ENCODE peak calls at places on chromosome 11, in eight cellular contexts. One of them, this sample, is unnamed.

GRCh38 chr11:119148855-119149370 is at the start of gene ABCG4:
- DNase-seq in stomach: peak
- DNase-seq in activated gamma-delta T cell treated with anti-CD3 and anti-CD28 coated beads, Interleukin-2, amount 50 U/mL, for 16 hours: no peak
- DNase-seq in activated CD4-positive, alpha-beta T cell treated with anti-CD3 and anti-CD28 coated beads, Interleukin-2, amount 50 U/mL, for 1 hour: peak
- DNase-seq in EL: peak
- DNase-seq in CD8-positive, alpha-beta memory T cell: no peak
- DNase-seq in left cardiac atrium: peak
- DNase-seq in activated CD4-positive, CD25-positive, alpha-beta regulatory T cell treated with anti-CD3 and anti-CD28 coated beads, Interleukin-2, amount 50 U/mL, for 72 hours: no peak
- DNase-seq in this sample: peak

GRCh38 chr11:120991830-120992686 is 31.8 kb upstream of the TBCEL start:
- DNase-seq in stomach: no peak
- DNase-seq in activated gamma-delta T cell treated with anti-CD3 and anti-CD28 coated beads, Interleukin-2, amount 50 U/mL, for 16 hours: no peak
- DNase-seq in activated CD4-positive, alpha-beta T cell treated with anti-CD3 and anti-CD28 coated beads, Interleukin-2, amount 50 U/mL, for 1 hour: no peak
- DNase-seq in EL: no peak
- DNase-seq in CD8-positive, alpha-beta memory T cell: no peak
- DNase-seq in left cardiac atrium: no peak
- DNase-seq in activated CD4-positive, CD25-positive, alpha-beta regulatory T cell treated with anti-CD3 and anti-CD28 coated beads, Interleukin-2, amount 50 U/mL, for 72 hours: no peak
- DNase-seq in this sample: no peak

GRCh38 chr11:47359162-47359561 is 6.7 kb upstream of the MYBPC3 start:
- DNase-seq in stomach: no peak
- DNase-seq in activated gamma-delta T cell treated with anti-CD3 and anti-CD28 coated beads, Interleukin-2, amount 50 U/mL, for 16 hours: no peak
- DNase-seq in activated CD4-positive, alpha-beta T cell treated with anti-CD3 and anti-CD28 coated beads, Interleukin-2, amount 50 U/mL, for 1 hour: no peak
- DNase-seq in EL: no peak
- DNase-seq in CD8-positive, alpha-beta memory T cell: no peak
- DNase-seq in left cardiac atrium: no peak
- DNase-seq in activated CD4-positive, CD25-positive, alpha-beta regulatory T cell treated with anti-CD3 and anti-CD28 coated beads, Interleukin-2, amount 50 U/mL, for 72 hours: no peak
- DNase-seq in this sample: no peak

GRCh38 chr11:46238078-46238966 is 39.1 kb upstream of the CREB3L1 start:
- DNase-seq in stomach: peak
- DNase-seq in activated gamma-delta T cell treated with anti-CD3 and anti-CD28 coated beads, Interleukin-2, amount 50 U/mL, for 16 hours: peak
- DNase-seq in activated CD4-positive, alpha-beta T cell treated with anti-CD3 and anti-CD28 coated beads, Interleukin-2, amount 50 U/mL, for 1 hour: peak
- DNase-seq in EL: peak
- DNase-seq in CD8-positive, alpha-beta memory T cell: peak
- DNase-seq in left cardiac atrium: peak
- DNase-seq in activated CD4-positive, CD25-positive, alpha-beta regulatory T cell treated with anti-CD3 and anti-CD28 coated beads, Interleukin-2, amount 50 U/mL, for 72 hours: peak
- DNase-seq in this sample: peak

GRCh38 chr11:4523666-4524065 is 21.3 kb upstream of the OR52M1 start:
- DNase-seq in stomach: no peak
- DNase-seq in activated gamma-delta T cell treated with anti-CD3 and anti-CD28 coated beads, Interleukin-2, amount 50 U/mL, for 16 hours: no peak
- DNase-seq in activated CD4-positive, alpha-beta T cell treated with anti-CD3 and anti-CD28 coated beads, Interleukin-2, amount 50 U/mL, for 1 hour: no peak
- DNase-seq in EL: no peak
- DNase-seq in CD8-positive, alpha-beta memory T cell: no peak
- DNase-seq in left cardiac atrium: no peak
- DNase-seq in activated CD4-positive, CD25-positive, alpha-beta regulatory T cell treated with anti-CD3 and anti-CD28 coated beads, Interleukin-2, amount 50 U/mL, for 72 hours: no peak
- DNase-seq in this sample: no peak

GRCh38 chr11:33716236-33716635 is 15.6 kb upstream of the C11orf91 start:
- DNase-seq in stomach: no peak
- DNase-seq in activated gamma-delta T cell treated with anti-CD3 and anti-CD28 coated beads, Interleukin-2, amount 50 U/mL, for 16 hours: no peak
- DNase-seq in activated CD4-positive, alpha-beta T cell treated with anti-CD3 and anti-CD28 coated beads, Interleukin-2, amount 50 U/mL, for 1 hour: no peak
- DNase-seq in EL: peak
- DNase-seq in CD8-positive, alpha-beta memory T cell: no peak
- DNase-seq in left cardiac atrium: no peak
- DNase-seq in activated CD4-positive, CD25-positive, alpha-beta regulatory T cell treated with anti-CD3 and anti-CD28 coated beads, Interleukin-2, amount 50 U/mL, for 72 hours: no peak
- DNase-seq in this sample: no peak

GRCh38 chr11:62388999-62389398 is 29.8 kb upstream of the SCGB1A1 start:
- DNase-seq in stomach: no peak
- DNase-seq in activated gamma-delta T cell treated with anti-CD3 and anti-CD28 coated beads, Interleukin-2, amount 50 U/mL, for 16 hours: no peak
- DNase-seq in activated CD4-positive, alpha-beta T cell treated with anti-CD3 and anti-CD28 coated beads, Interleukin-2, amount 50 U/mL, for 1 hour: no peak
- DNase-seq in EL: no peak
- DNase-seq in CD8-positive, alpha-beta memory T cell: no peak
- DNase-seq in left cardiac atrium: no peak
- DNase-seq in activated CD4-positive, CD25-positive, alpha-beta regulatory T cell treated with anti-CD3 and anti-CD28 coated beads, Interleukin-2, amount 50 U/mL, for 72 hours: no peak
- DNase-seq in this sample: no peak

GRCh38 chr11:6353367-6353987 is 33.2 kb upstream of the CAVIN3 start:
- DNase-seq in stomach: peak
- DNase-seq in activated gamma-delta T cell treated with anti-CD3 and anti-CD28 coated beads, Interleukin-2, amount 50 U/mL, for 16 hours: peak
- DNase-seq in activated CD4-positive, alpha-beta T cell treated with anti-CD3 and anti-CD28 coated beads, Interleukin-2, amount 50 U/mL, for 1 hour: peak
- DNase-seq in EL: peak
- DNase-seq in CD8-positive, alpha-beta memory T cell: peak
- DNase-seq in left cardiac atrium: peak
- DNase-seq in activated CD4-positive, CD25-positive, alpha-beta regulatory T cell treated with anti-CD3 and anti-CD28 coated beads, Interleukin-2, amount 50 U/mL, for 72 hours: peak
- DNase-seq in this sample: peak

GRCh38 chr11:12079726-12080556 is 30.4 kb upstream of the MICAL2 start:
- DNase-seq in stomach: peak
- DNase-seq in activated gamma-delta T cell treated with anti-CD3 and anti-CD28 coated beads, Interleukin-2, amount 50 U/mL, for 16 hours: no peak
- DNase-seq in activated CD4-positive, alpha-beta T cell treated with anti-CD3 and anti-CD28 coated beads, Interleukin-2, amount 50 U/mL, for 1 hour: no peak
- DNase-seq in EL: peak
- DNase-seq in CD8-positive, alpha-beta memory T cell: no peak
- DNase-seq in left cardiac atrium: peak
- DNase-seq in activated CD4-positive, CD25-positive, alpha-beta regulatory T cell treated with anti-CD3 and anti-CD28 coated beads, Interleukin-2, amount 50 U/mL, for 72 hours: no peak
- DNase-seq in this sample: no peak

GRCh38 chr11:71545405-71545966 is 2.7 kb upstream of the KRTAP5-9 start:
- DNase-seq in stomach: no peak
- DNase-seq in activated gamma-delta T cell treated with anti-CD3 and anti-CD28 coated beads, Interleukin-2, amount 50 U/mL, for 16 hours: no peak
- DNase-seq in activated CD4-positive, alpha-beta T cell treated with anti-CD3 and anti-CD28 coated beads, Interleukin-2, amount 50 U/mL, for 1 hour: no peak
- DNase-seq in EL: no peak
- DNase-seq in CD8-positive, alpha-beta memory T cell: no peak
- DNase-seq in left cardiac atrium: no peak
- DNase-seq in activated CD4-positive, CD25-positive, alpha-beta regulatory T cell treated with anti-CD3 and anti-CD28 coated beads, Interleukin-2, amount 50 U/mL, for 72 hours: no peak
- DNase-seq in this sample: no peak

GRCh38 chr11:79939111-79939510 is 498.3 kb upstream of the TENM4 start:
- DNase-seq in stomach: no peak
- DNase-seq in activated gamma-delta T cell treated with anti-CD3 and anti-CD28 coated beads, Interleukin-2, amount 50 U/mL, for 16 hours: no peak
- DNase-seq in activated CD4-positive, alpha-beta T cell treated with anti-CD3 and anti-CD28 coated beads, Interleukin-2, amount 50 U/mL, for 1 hour: no peak
- DNase-seq in EL: no peak
- DNase-seq in CD8-positive, alpha-beta memory T cell: no peak
- DNase-seq in left cardiac atrium: no peak
- DNase-seq in activated CD4-positive, CD25-positive, alpha-beta regulatory T cell treated with anti-CD3 and anti-CD28 coated beads, Interleukin-2, amount 50 U/mL, for 72 hours: no peak
- DNase-seq in this sample: no peak

GRCh38 chr11:117743121-117743815 is 53.7 kb downstream of the DSCAML1 start:
- DNase-seq in stomach: no peak
- DNase-seq in activated gamma-delta T cell treated with anti-CD3 and anti-CD28 coated beads, Interleukin-2, amount 50 U/mL, for 16 hours: no peak
- DNase-seq in activated CD4-positive, alpha-beta T cell treated with anti-CD3 and anti-CD28 coated beads, Interleukin-2, amount 50 U/mL, for 1 hour: no peak
- DNase-seq in EL: no peak
- DNase-seq in CD8-positive, alpha-beta memory T cell: no peak
- DNase-seq in left cardiac atrium: no peak
- DNase-seq in activated CD4-positive, CD25-positive, alpha-beta regulatory T cell treated with anti-CD3 and anti-CD28 coated beads, Interleukin-2, amount 50 U/mL, for 72 hours: no peak
- DNase-seq in this sample: no peak

GRCh38 chr11:123202155-123202714 is 7.2 kb upstream of the CLMP start:
- DNase-seq in stomach: no peak
- DNase-seq in activated gamma-delta T cell treated with anti-CD3 and anti-CD28 coated beads, Interleukin-2, amount 50 U/mL, for 16 hours: no peak
- DNase-seq in activated CD4-positive, alpha-beta T cell treated with anti-CD3 and anti-CD28 coated beads, Interleukin-2, amount 50 U/mL, for 1 hour: no peak
- DNase-seq in EL: no peak
- DNase-seq in CD8-positive, alpha-beta memory T cell: no peak
- DNase-seq in left cardiac atrium: peak
- DNase-seq in activated CD4-positive, CD25-positive, alpha-beta regulatory T cell treated with anti-CD3 and anti-CD28 coated beads, Interleukin-2, amount 50 U/mL, for 72 hours: no peak
- DNase-seq in this sample: no peak

GRCh38 chr11:43852057-43852636 is 28.5 kb upstream of the ALKBH3 start:
- DNase-seq in stomach: peak
- DNase-seq in activated gamma-delta T cell treated with anti-CD3 and anti-CD28 coated beads, Interleukin-2, amount 50 U/mL, for 16 hours: peak
- DNase-seq in activated CD4-positive, alpha-beta T cell treated with anti-CD3 and anti-CD28 coated beads, Interleukin-2, amount 50 U/mL, for 1 hour: peak
- DNase-seq in EL: peak
- DNase-seq in CD8-positive, alpha-beta memory T cell: peak
- DNase-seq in left cardiac atrium: peak
- DNase-seq in activated CD4-positive, CD25-positive, alpha-beta regulatory T cell treated with anti-CD3 and anti-CD28 coated beads, Interleukin-2, amount 50 U/mL, for 72 hours: peak
- DNase-seq in this sample: peak

GRCh38 chr11:7437706-7438105 is 47.6 kb upstream of the OLFML1 start:
- DNase-seq in stomach: no peak
- DNase-seq in activated gamma-delta T cell treated with anti-CD3 and anti-CD28 coated beads, Interleukin-2, amount 50 U/mL, for 16 hours: no peak
- DNase-seq in activated CD4-positive, alpha-beta T cell treated with anti-CD3 and anti-CD28 coated beads, Interleukin-2, amount 50 U/mL, for 1 hour: no peak
- DNase-seq in EL: peak
- DNase-seq in CD8-positive, alpha-beta memory T cell: no peak
- DNase-seq in left cardiac atrium: no peak
- DNase-seq in activated CD4-positive, CD25-positive, alpha-beta regulatory T cell treated with anti-CD3 and anti-CD28 coated beads, Interleukin-2, amount 50 U/mL, for 72 hours: no peak
- DNase-seq in this sample: no peak

GRCh38 chr11:115497303-115497702 is 6.9 kb downstream of the CADM1 start:
- DNase-seq in stomach: no peak
- DNase-seq in activated gamma-delta T cell treated with anti-CD3 and anti-CD28 coated beads, Interleukin-2, amount 50 U/mL, for 16 hours: no peak
- DNase-seq in activated CD4-positive, alpha-beta T cell treated with anti-CD3 and anti-CD28 coated beads, Interleukin-2, amount 50 U/mL, for 1 hour: no peak
- DNase-seq in EL: no peak
- DNase-seq in CD8-positive, alpha-beta memory T cell: no peak
- DNase-seq in left cardiac atrium: no peak
- DNase-seq in activated CD4-positive, CD25-positive, alpha-beta regulatory T cell treated with anti-CD3 and anti-CD28 coated beads, Interleukin-2, amount 50 U/mL, for 72 hours: no peak
- DNase-seq in this sample: no peak

GRCh38 chr11:75174781-75175370 is 24.0 kb downstream of the SLCO2B1 start:
- DNase-seq in stomach: no peak
- DNase-seq in activated gamma-delta T cell treated with anti-CD3 and anti-CD28 coated beads, Interleukin-2, amount 50 U/mL, for 16 hours: no peak
- DNase-seq in activated CD4-positive, alpha-beta T cell treated with anti-CD3 and anti-CD28 coated beads, Interleukin-2, amount 50 U/mL, for 1 hour: no peak
- DNase-seq in EL: peak
- DNase-seq in CD8-positive, alpha-beta memory T cell: no peak
- DNase-seq in left cardiac atrium: peak
- DNase-seq in activated CD4-positive, CD25-positive, alpha-beta regulatory T cell treated with anti-CD3 and anti-CD28 coated beads, Interleukin-2, amount 50 U/mL, for 72 hours: no peak
- DNase-seq in this sample: no peak

GRCh38 chr11:60363542-60364525 is 14.5 kb upstream of the MS4A7 start:
- DNase-seq in stomach: peak
- DNase-seq in activated gamma-delta T cell treated with anti-CD3 and anti-CD28 coated beads, Interleukin-2, amount 50 U/mL, for 16 hours: peak
- DNase-seq in activated CD4-positive, alpha-beta T cell treated with anti-CD3 and anti-CD28 coated beads, Interleukin-2, amount 50 U/mL, for 1 hour: peak
- DNase-seq in EL: peak
- DNase-seq in CD8-positive, alpha-beta memory T cell: peak
- DNase-seq in left cardiac atrium: no peak
- DNase-seq in activated CD4-positive, CD25-positive, alpha-beta regulatory T cell treated with anti-CD3 and anti-CD28 coated beads, Interleukin-2, amount 50 U/mL, for 72 hours: peak
- DNase-seq in this sample: peak

GRCh38 chr11:78941226-78941851 is 366.7 kb upstream of the NARS2 start:
- DNase-seq in stomach: no peak
- DNase-seq in activated gamma-delta T cell treated with anti-CD3 and anti-CD28 coated beads, Interleukin-2, amount 50 U/mL, for 16 hours: no peak
- DNase-seq in activated CD4-positive, alpha-beta T cell treated with anti-CD3 and anti-CD28 coated beads, Interleukin-2, amount 50 U/mL, for 1 hour: no peak
- DNase-seq in EL: no peak
- DNase-seq in CD8-positive, alpha-beta memory T cell: no peak
- DNase-seq in left cardiac atrium: no peak
- DNase-seq in activated CD4-positive, CD25-positive, alpha-beta regulatory T cell treated with anti-CD3 and anti-CD28 coated beads, Interleukin-2, amount 50 U/mL, for 72 hours: no peak
- DNase-seq in this sample: no peak

GRCh38 chr11:112785717-112786116 is 175.5 kb upstream of the NCAM1 start:
- DNase-seq in stomach: no peak
- DNase-seq in activated gamma-delta T cell treated with anti-CD3 and anti-CD28 coated beads, Interleukin-2, amount 50 U/mL, for 16 hours: no peak
- DNase-seq in activated CD4-positive, alpha-beta T cell treated with anti-CD3 and anti-CD28 coated beads, Interleukin-2, amount 50 U/mL, for 1 hour: no peak
- DNase-seq in EL: peak
- DNase-seq in CD8-positive, alpha-beta memory T cell: no peak
- DNase-seq in left cardiac atrium: no peak
- DNase-seq in activated CD4-positive, CD25-positive, alpha-beta regulatory T cell treated with anti-CD3 and anti-CD28 coated beads, Interleukin-2, amount 50 U/mL, for 72 hours: no peak
- DNase-seq in this sample: no peak

GRCh38 chr11:36492724-36493304 is 17.3 kb downstream of the TRAF6 start:
- DNase-seq in stomach: no peak
- DNase-seq in activated gamma-delta T cell treated with anti-CD3 and anti-CD28 coated beads, Interleukin-2, amount 50 U/mL, for 16 hours: peak
- DNase-seq in activated CD4-positive, alpha-beta T cell treated with anti-CD3 and anti-CD28 coated beads, Interleukin-2, amount 50 U/mL, for 1 hour: no peak
- DNase-seq in EL: peak
- DNase-seq in CD8-positive, alpha-beta memory T cell: peak
- DNase-seq in left cardiac atrium: no peak
- DNase-seq in activated CD4-positive, CD25-positive, alpha-beta regulatory T cell treated with anti-CD3 and anti-CD28 coated beads, Interleukin-2, amount 50 U/mL, for 72 hours: no peak
- DNase-seq in this sample: peak

GRCh38 chr11:121298770-121299169 is 6.2 kb downstream of the SC5D start:
- DNase-seq in stomach: no peak
- DNase-seq in activated gamma-delta T cell treated with anti-CD3 and anti-CD28 coated beads, Interleukin-2, amount 50 U/mL, for 16 hours: no peak
- DNase-seq in activated CD4-positive, alpha-beta T cell treated with anti-CD3 and anti-CD28 coated beads, Interleukin-2, amount 50 U/mL, for 1 hour: no peak
- DNase-seq in EL: no peak
- DNase-seq in CD8-positive, alpha-beta memory T cell: no peak
- DNase-seq in left cardiac atrium: no peak
- DNase-seq in activated CD4-positive, CD25-positive, alpha-beta regulatory T cell treated with anti-CD3 and anti-CD28 coated beads, Interleukin-2, amount 50 U/mL, for 72 hours: no peak
- DNase-seq in this sample: no peak

GRCh38 chr11:34356576-34356917 is 1.3 kb downstream of the ABTB2 start:
- DNase-seq in stomach: no peak
- DNase-seq in activated gamma-delta T cell treated with anti-CD3 and anti-CD28 coated beads, Interleukin-2, amount 50 U/mL, for 16 hours: no peak
- DNase-seq in activated CD4-positive, alpha-beta T cell treated with anti-CD3 and anti-CD28 coated beads, Interleukin-2, amount 50 U/mL, for 1 hour: no peak
- DNase-seq in EL: peak
- DNase-seq in CD8-positive, alpha-beta memory T cell: no peak
- DNase-seq in left cardiac atrium: no peak
- DNase-seq in activated CD4-positive, CD25-positive, alpha-beta regulatory T cell treated with anti-CD3 and anti-CD28 coated beads, Interleukin-2, amount 50 U/mL, for 72 hours: no peak
- DNase-seq in this sample: no peak

GRCh38 chr11:127564803-127565202 is 564.2 kb upstream of the KIRREL3 start:
- DNase-seq in stomach: no peak
- DNase-seq in activated gamma-delta T cell treated with anti-CD3 and anti-CD28 coated beads, Interleukin-2, amount 50 U/mL, for 16 hours: no peak
- DNase-seq in activated CD4-positive, alpha-beta T cell treated with anti-CD3 and anti-CD28 coated beads, Interleukin-2, amount 50 U/mL, for 1 hour: no peak
- DNase-seq in EL: no peak
- DNase-seq in CD8-positive, alpha-beta memory T cell: no peak
- DNase-seq in left cardiac atrium: no peak
- DNase-seq in activated CD4-positive, CD25-positive, alpha-beta regulatory T cell treated with anti-CD3 and anti-CD28 coated beads, Interleukin-2, amount 50 U/mL, for 72 hours: no peak
- DNase-seq in this sample: no peak

GRCh38 chr11:119907934-119908760 is 179.1 kb upstream of the NECTIN1 start:
- DNase-seq in stomach: no peak
- DNase-seq in activated gamma-delta T cell treated with anti-CD3 and anti-CD28 coated beads, Interleukin-2, amount 50 U/mL, for 16 hours: no peak
- DNase-seq in activated CD4-positive, alpha-beta T cell treated with anti-CD3 and anti-CD28 coated beads, Interleukin-2, amount 50 U/mL, for 1 hour: no peak
- DNase-seq in EL: no peak
- DNase-seq in CD8-positive, alpha-beta memory T cell: no peak
- DNase-seq in left cardiac atrium: no peak
- DNase-seq in activated CD4-positive, CD25-positive, alpha-beta regulatory T cell treated with anti-CD3 and anti-CD28 coated beads, Interleukin-2, amount 50 U/mL, for 72 hours: no peak
- DNase-seq in this sample: no peak

GRCh38 chr11:72930011-72930410 is 115.8 kb downstream of the ATG16L2 start:
- DNase-seq in stomach: no peak
- DNase-seq in activated gamma-delta T cell treated with anti-CD3 and anti-CD28 coated beads, Interleukin-2, amount 50 U/mL, for 16 hours: no peak
- DNase-seq in activated CD4-positive, alpha-beta T cell treated with anti-CD3 and anti-CD28 coated beads, Interleukin-2, amount 50 U/mL, for 1 hour: no peak
- DNase-seq in EL: no peak
- DNase-seq in CD8-positive, alpha-beta memory T cell: no peak
- DNase-seq in left cardiac atrium: no peak
- DNase-seq in activated CD4-positive, CD25-positive, alpha-beta regulatory T cell treated with anti-CD3 and anti-CD28 coated beads, Interleukin-2, amount 50 U/mL, for 72 hours: no peak
- DNase-seq in this sample: no peak

GRCh38 chr11:8338138-8338537 is 74.5 kb upstream of the LMO1 start:
- DNase-seq in stomach: peak
- DNase-seq in activated gamma-delta T cell treated with anti-CD3 and anti-CD28 coated beads, Interleukin-2, amount 50 U/mL, for 16 hours: no peak
- DNase-seq in activated CD4-positive, alpha-beta T cell treated with anti-CD3 and anti-CD28 coated beads, Interleukin-2, amount 50 U/mL, for 1 hour: no peak
- DNase-seq in EL: peak
- DNase-seq in CD8-positive, alpha-beta memory T cell: no peak
- DNase-seq in left cardiac atrium: peak
- DNase-seq in activated CD4-positive, CD25-positive, alpha-beta regulatory T cell treated with anti-CD3 and anti-CD28 coated beads, Interleukin-2, amount 50 U/mL, for 72 hours: peak
- DNase-seq in this sample: no peak

GRCh38 chr11:36373040-36374010 is 77.2 kb downstream of the PRR5L start:
- DNase-seq in stomach: no peak
- DNase-seq in activated gamma-delta T cell treated with anti-CD3 and anti-CD28 coated beads, Interleukin-2, amount 50 U/mL, for 16 hours: no peak
- DNase-seq in activated CD4-positive, alpha-beta T cell treated with anti-CD3 and anti-CD28 coated beads, Interleukin-2, amount 50 U/mL, for 1 hour: no peak
- DNase-seq in EL: no peak
- DNase-seq in CD8-positive, alpha-beta memory T cell: no peak
- DNase-seq in left cardiac atrium: peak
- DNase-seq in activated CD4-positive, CD25-positive, alpha-beta regulatory T cell treated with anti-CD3 and anti-CD28 coated beads, Interleukin-2, amount 50 U/mL, for 72 hours: no peak
- DNase-seq in this sample: no peak

GRCh38 chr11:8732276-8732675 is 49.7 kb downstream of the RPL27A start:
- DNase-seq in stomach: no peak
- DNase-seq in activated gamma-delta T cell treated with anti-CD3 and anti-CD28 coated beads, Interleukin-2, amount 50 U/mL, for 16 hours: no peak
- DNase-seq in activated CD4-positive, alpha-beta T cell treated with anti-CD3 and anti-CD28 coated beads, Interleukin-2, amount 50 U/mL, for 1 hour: no peak
- DNase-seq in EL: no peak
- DNase-seq in CD8-positive, alpha-beta memory T cell: no peak
- DNase-seq in left cardiac atrium: no peak
- DNase-seq in activated CD4-positive, CD25-positive, alpha-beta regulatory T cell treated with anti-CD3 and anti-CD28 coated beads, Interleukin-2, amount 50 U/mL, for 72 hours: no peak
- DNase-seq in this sample: no peak

GRCh38 chr11:13674799-13675509 is 6.5 kb downstream of the FAR1 start:
- DNase-seq in stomach: no peak
- DNase-seq in activated gamma-delta T cell treated with anti-CD3 and anti-CD28 coated beads, Interleukin-2, amount 50 U/mL, for 16 hours: no peak
- DNase-seq in activated CD4-positive, alpha-beta T cell treated with anti-CD3 and anti-CD28 coated beads, Interleukin-2, amount 50 U/mL, for 1 hour: no peak
- DNase-seq in EL: no peak
- DNase-seq in CD8-positive, alpha-beta memory T cell: no peak
- DNase-seq in left cardiac atrium: no peak
- DNase-seq in activated CD4-positive, CD25-positive, alpha-beta regulatory T cell treated with anti-CD3 and anti-CD28 coated beads, Interleukin-2, amount 50 U/mL, for 72 hours: no peak
- DNase-seq in this sample: no peak